ENCODE peak calls at places on chromosome 18, in seven cellular contexts. One of them, this sample, is unnamed.

GRCh38 chr18:68215931-68216330 is 499.0 kb downstream of the TMX3 start:
- DNase-seq in CD8-positive, alpha-beta T cell: no peak
- DNase-seq in AG09309: peak
- DNase-seq in suprapubic skin: no peak
- DNase-seq in sigmoid colon: no peak
- DNase-seq in hepatocyte: no peak
- DNase-seq in brain microvascular endothelial cell: peak
- DNase-seq in this sample: no peak

GRCh38 chr18:9109523-9109922 is 7.0 kb downstream of the NDUFV2 start:
- DNase-seq in CD8-positive, alpha-beta T cell: no peak
- DNase-seq in AG09309: peak
- DNase-seq in suprapubic skin: no peak
- DNase-seq in sigmoid colon: no peak
- DNase-seq in hepatocyte: no peak
- DNase-seq in brain microvascular endothelial cell: no peak
- DNase-seq in this sample: no peak

GRCh38 chr18:30623401-30624065 is 419.0 kb downstream of the DSC3 start:
- DNase-seq in CD8-positive, alpha-beta T cell: no peak
- DNase-seq in AG09309: no peak
- DNase-seq in suprapubic skin: no peak
- DNase-seq in sigmoid colon: no peak
- DNase-seq in hepatocyte: no peak
- DNase-seq in brain microvascular endothelial cell: no peak
- DNase-seq in this sample: no peak

GRCh38 chr18:76911440-76911839 is 89.1 kb downstream of the ZNF236 start:
- DNase-seq in CD8-positive, alpha-beta T cell: no peak
- DNase-seq in AG09309: no peak
- DNase-seq in suprapubic skin: no peak
- DNase-seq in sigmoid colon: no peak
- DNase-seq in hepatocyte: no peak
- DNase-seq in brain microvascular endothelial cell: no peak
- DNase-seq in this sample: no peak

GRCh38 chr18:3114026-3114425 is 101.1 kb upstream of the LPIN2 start:
- DNase-seq in CD8-positive, alpha-beta T cell: no peak
- DNase-seq in AG09309: no peak
- DNase-seq in suprapubic skin: no peak
- DNase-seq in sigmoid colon: no peak
- DNase-seq in hepatocyte: no peak
- DNase-seq in brain microvascular endothelial cell: no peak
- DNase-seq in this sample: no peak

GRCh38 chr18:26865557-26865956 is at the start of gene AQP4:
- DNase-seq in CD8-positive, alpha-beta T cell: no peak
- DNase-seq in AG09309: no peak
- DNase-seq in suprapubic skin: no peak
- DNase-seq in sigmoid colon: no peak
- DNase-seq in hepatocyte: no peak
- DNase-seq in brain microvascular endothelial cell: no peak
- DNase-seq in this sample: no peak

GRCh38 chr18:22221350-22221749 is 52.0 kb downstream of the GATA6 start:
- DNase-seq in CD8-positive, alpha-beta T cell: no peak
- DNase-seq in AG09309: no peak
- DNase-seq in suprapubic skin: no peak
- DNase-seq in sigmoid colon: no peak
- DNase-seq in hepatocyte: no peak
- DNase-seq in brain microvascular endothelial cell: no peak
- DNase-seq in this sample: no peak

GRCh38 chr18:79873449-79874110 is 75.8 kb downstream of the KCNG2 start:
- DNase-seq in CD8-positive, alpha-beta T cell: no peak
- DNase-seq in AG09309: no peak
- DNase-seq in suprapubic skin: peak
- DNase-seq in sigmoid colon: no peak
- DNase-seq in hepatocyte: no peak
- DNase-seq in brain microvascular endothelial cell: no peak
- DNase-seq in this sample: peak

GRCh38 chr18:75898666-75899065 is 471.2 kb upstream of the SMIM21 start:
- DNase-seq in CD8-positive, alpha-beta T cell: no peak
- DNase-seq in AG09309: no peak
- DNase-seq in suprapubic skin: no peak
- DNase-seq in sigmoid colon: no peak
- DNase-seq in hepatocyte: no peak
- DNase-seq in brain microvascular endothelial cell: no peak
- DNase-seq in this sample: no peak

GRCh38 chr18:75895135-75895534 is 467.6 kb upstream of the SMIM21 start:
- DNase-seq in CD8-positive, alpha-beta T cell: no peak
- DNase-seq in AG09309: no peak
- DNase-seq in suprapubic skin: no peak
- DNase-seq in sigmoid colon: no peak
- DNase-seq in hepatocyte: no peak
- DNase-seq in brain microvascular endothelial cell: no peak
- DNase-seq in this sample: no peak

GRCh38 chr18:75896865-75897264 is 469.4 kb upstream of the SMIM21 start:
- DNase-seq in CD8-positive, alpha-beta T cell: no peak
- DNase-seq in AG09309: no peak
- DNase-seq in suprapubic skin: no peak
- DNase-seq in sigmoid colon: no peak
- DNase-seq in hepatocyte: peak
- DNase-seq in brain microvascular endothelial cell: no peak
- DNase-seq in this sample: no peak
- TF ChIP-seq CTCF in CD8-positive, alpha-beta T cell: no peak
- TF ChIP-seq CTCF in AG09309: no peak
- TF ChIP-seq CTCF in suprapubic skin: no peak
- TF ChIP-seq CTCF in sigmoid colon: no peak
- TF ChIP-seq CTCF in hepatocyte: peak
- TF ChIP-seq CTCF in brain microvascular endothelial cell: no peak
- TF ChIP-seq CTCF in this sample: peak

GRCh38 chr18:23964282-23965238 is 50.0 kb upstream of the TTC39C start:
- DNase-seq in CD8-positive, alpha-beta T cell: peak
- DNase-seq in AG09309: no peak
- DNase-seq in suprapubic skin: no peak
- DNase-seq in sigmoid colon: no peak
- DNase-seq in hepatocyte: peak
- DNase-seq in brain microvascular endothelial cell: no peak
- DNase-seq in this sample: no peak
- TF ChIP-seq CTCF in CD8-positive, alpha-beta T cell: peak
- TF ChIP-seq CTCF in AG09309: no peak
- TF ChIP-seq CTCF in suprapubic skin: no peak
- TF ChIP-seq CTCF in sigmoid colon: no peak
- TF ChIP-seq CTCF in hepatocyte: no peak
- TF ChIP-seq CTCF in brain microvascular endothelial cell: no peak
- TF ChIP-seq CTCF in this sample: no peak

DNA sequence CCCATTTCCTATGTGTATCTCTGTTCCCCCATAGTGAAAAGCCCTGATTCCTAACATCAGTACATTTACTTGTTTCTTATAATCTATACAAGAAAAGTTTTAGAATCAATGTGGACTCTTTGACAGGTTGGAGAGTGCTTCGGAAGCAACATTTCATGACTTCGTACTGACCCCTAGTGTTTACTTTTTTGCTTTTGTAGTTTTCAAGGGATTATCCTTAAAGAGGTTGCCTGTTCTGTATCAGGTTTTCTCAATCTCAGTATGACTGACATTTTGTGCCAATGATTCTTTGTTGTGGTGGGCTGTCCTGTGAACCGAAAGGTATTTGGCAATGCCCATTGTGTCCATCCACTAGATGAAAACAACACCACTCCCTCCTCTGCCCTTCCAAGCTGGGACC is 43.3 kb upstream of the SERPINB2 start:
- DNase-seq in CD8-positive, alpha-beta T cell: no peak
- DNase-seq in AG09309: no peak
- DNase-seq in suprapubic skin: no peak
- DNase-seq in sigmoid colon: no peak
- DNase-seq in hepatocyte: peak
- DNase-seq in brain microvascular endothelial cell: peak
- DNase-seq in this sample: no peak
- TF ChIP-seq CTCF in CD8-positive, alpha-beta T cell: no peak
- TF ChIP-seq CTCF in AG09309: peak
- TF ChIP-seq CTCF in suprapubic skin: peak
- TF ChIP-seq CTCF in sigmoid colon: no peak
- TF ChIP-seq CTCF in hepatocyte: peak
- TF ChIP-seq CTCF in brain microvascular endothelial cell: peak
- TF ChIP-seq CTCF in this sample: peak

GRCh38 chr18:49886891-49887764 is 73.8 kb upstream of the ACAA2 start:
- DNase-seq in CD8-positive, alpha-beta T cell: no peak
- DNase-seq in AG09309: no peak
- DNase-seq in suprapubic skin: no peak
- DNase-seq in sigmoid colon: no peak
- DNase-seq in hepatocyte: no peak
- DNase-seq in brain microvascular endothelial cell: no peak
- DNase-seq in this sample: no peak
- TF ChIP-seq CTCF in CD8-positive, alpha-beta T cell: no peak
- TF ChIP-seq CTCF in AG09309: no peak
- TF ChIP-seq CTCF in suprapubic skin: no peak
- TF ChIP-seq CTCF in sigmoid colon: no peak
- TF ChIP-seq CTCF in hepatocyte: no peak
- TF ChIP-seq CTCF in brain microvascular endothelial cell: no peak
- TF ChIP-seq CTCF in this sample: no peak

DNA sequence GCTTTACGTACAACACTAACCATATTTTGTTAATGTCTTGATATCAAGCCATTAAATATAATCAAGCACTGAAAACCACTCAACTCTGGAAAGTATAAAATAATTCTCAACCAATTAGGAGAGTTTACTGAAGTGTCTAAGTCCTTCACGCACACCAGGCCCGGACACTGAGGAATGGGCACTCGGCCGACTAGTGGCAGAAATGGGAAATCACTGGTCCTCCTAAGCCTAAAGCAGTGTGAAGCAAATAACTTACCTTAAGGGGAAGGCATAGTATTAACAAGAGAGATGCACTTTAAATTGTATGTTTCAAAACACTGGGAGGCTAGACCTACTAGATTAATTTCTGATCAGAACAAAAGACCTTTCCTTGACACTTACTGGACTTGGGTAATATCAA is 45.7 kb downstream of the FAM210A start:
- DNase-seq in CD8-positive, alpha-beta T cell: no peak
- DNase-seq in AG09309: no peak
- DNase-seq in suprapubic skin: no peak
- DNase-seq in sigmoid colon: no peak
- DNase-seq in hepatocyte: peak
- DNase-seq in brain microvascular endothelial cell: no peak
- DNase-seq in this sample: no peak
- TF ChIP-seq CTCF in CD8-positive, alpha-beta T cell: peak
- TF ChIP-seq CTCF in AG09309: peak
- TF ChIP-seq CTCF in suprapubic skin: no peak
- TF ChIP-seq CTCF in sigmoid colon: peak
- TF ChIP-seq CTCF in hepatocyte: peak
- TF ChIP-seq CTCF in brain microvascular endothelial cell: peak
- TF ChIP-seq CTCF in this sample: peak